ENCODE peak calls at places on chromosomes 16 and 17, in nine cellular contexts. J is WERI-Rb-1; B is ELR; V is stimulated activated CD4-positive, alpha-beta T cell treated with anti-CD3 and anti-CD28 coated beads, TNF-alpha, amount 100 ng/mL, for 1 hour; F is endothelial cell of umbilical vein; E is cortex of kidney; L is CD4-positive, alpha-beta memory T cell; Q is MV-4-11; G is fibroblast of mammary gland. Z is an unnamed sample.

GRCh38 chr17:57924677-57925076 is 30.5 kb downstream of the CUEDC1 start:
- DNase-seq in L (no peak), Q (no peak), V (no peak), J (no peak), B (no peak), E (no peak), G (no peak), F (no peak), Z (no peak)

GRCh38 chr16:89693931-89694783 is 7.3 kb downstream of the SPATA2L start:
- DNase-seq in E (no peak), L (no peak), J (no peak), F (no peak), Q (no peak), B (no peak), G (no peak), V (no peak), Z (no peak)

GRCh38 chr16:2008009-2008526 is 1.6 kb downstream of the ZNF598 start:
- DNase-seq in E (no peak), B (peak), V (no peak), L (no peak), J (no peak), Q (peak), G (peak), F (peak), Z (no peak)

GRCh38 chr17:69325518-69326301 is 1.2 kb downstream of the ABCA5 start:
- DNase-seq in G (no peak), F (no peak), B (no peak), J (peak), L (no peak), E (no peak), V (no peak), Q (no peak), Z (no peak)

GRCh38 chr17:41415411-41415810 is 9.0 kb downstream of the KRT37 start:
- DNase-seq in B (no peak), G (no peak), V (no peak), E (no peak), F (no peak), L (no peak), J (no peak), Q (no peak), Z (no peak)

GRCh38 chr16:11672206-11673090 is 4.2 kb downstream of the SNN start:
- DNase-seq in Q (peak), L (peak), E (no peak), V (no peak), G (no peak), F (no peak), B (no peak), J (no peak), Z (no peak)

GRCh38 chr16:19291459-19291858 is 5.9 kb downstream of the CLEC19A start:
- DNase-seq in L (no peak), F (peak), V (no peak), Q (peak), G (peak), E (no peak), J (peak), B (peak), Z (no peak)

GRCh38 chr16:20901441-20902112 is 1.0 kb downstream of the LYRM1 start:
- DNase-seq in L (no peak), E (no peak), Q (peak), G (peak), J (peak), B (peak), F (peak), V (no peak), Z (no peak)

GRCh38 chr17:28347261-28347891 is 10.0 kb downstream of the POLDIP2 start:
- DNase-seq in V (no peak), J (no peak), E (no peak), L (no peak), Q (no peak), F (no peak), B (peak), G (peak), Z (no peak)

GRCh38 chr16:7513429-7513828 is 180.8 kb downstream of the RBFOX1 start:
- DNase-seq in J (peak), F (no peak), G (no peak), V (no peak), E (no peak), Q (no peak), B (peak), L (no peak), Z (no peak)

GRCh38 chr16:87317766-87318121 is 552 bp upstream of the C16orf95 start:
- DNase-seq in L (no peak), Q (no peak), V (no peak), B (peak), J (no peak), G (peak), F (no peak), E (no peak), Z (peak)

GRCh38 chr17:43898446-43898845 is 8.9 kb downstream of the MPP2 start:
- DNase-seq in Q (no peak), V (no peak), E (no peak), J (no peak), L (no peak), B (no peak), F (no peak), G (no peak), Z (no peak)

GRCh38 chr17:44438634-44439033 is 49.2 kb upstream of the ITGA2B start:
- DNase-seq in J (no peak), B (no peak), Q (no peak), E (no peak), G (peak), L (no peak), V (no peak), F (no peak), Z (no peak)

GRCh38 chr16:50948268-50948667 is 202.8 kb downstream of the SALL1 start:
- DNase-seq in G (no peak), L (no peak), B (no peak), F (no peak), E (no peak), V (no peak), Q (no peak), J (no peak), Z (no peak)

GRCh38 chr16:20023190-20023589 is 50.5 kb downstream of the GPR139 start:
- DNase-seq in E (no peak), V (no peak), G (peak), J (no peak), B (peak), L (no peak), F (peak), Q (peak), Z (no peak)

Z was measured in activated naive CD4-positive, alpha-beta T cell treated with anti-CD3 and anti-CD28 coated beads, Interleukin-2, amount 50 U/mL, for 16 hours.